ENCODE peak calls at places on chromosome 1, in nine cellular contexts. D is Caki2; T is amniotic stem cell; O is activated CD4-positive, CD25-positive, alpha-beta regulatory T cell; X is HFF-Myc; V is T-helper 17 cell; N is activated CD8-positive, alpha-beta memory T cell treated with anti-CD3 and anti-CD28 coated beads for 1 hour; H is GM23248; S is CD4-positive, alpha-beta memory T cell. U is an unnamed sample.

GRCh38 chr1:110542730-110543129 is 23.8 kb upstream of the KCNA10 start:
- DNase-seq in D (no peak), T (peak; percentile 19), O (no peak), X (peak; percentile 20), V (no peak), N (no peak), H (peak; percentile 67), S (no peak), U (peak; percentile 71)

GRCh38 chr1:4027492-4028138 is 127.5 kb upstream of the C1orf174 start:
- DNase-seq in D (no peak), T (no peak), O (no peak), X (no peak), V (no peak), N (no peak), H (no peak), S (no peak), U (no peak)

GRCh38 chr1:169594391-169594790 is 8.1 kb upstream of the F5 start:
- DNase-seq in D (no peak), T (no peak), O (no peak), X (no peak), V (no peak), N (no peak), H (no peak), S (no peak), U (no peak)

GRCh38 chr1:159817276-159818041 is 9.2 kb upstream of the SLAMF8 start:
- DNase-seq in D (no peak), T (no peak), O (no peak), X (no peak), V (no peak), N (no peak), H (peak; percentile 65), S (no peak), U (peak; percentile 87)

GRCh38 chr1:26790551-26790953 is 2.8 kb downstream of the PIGV start:
- DNase-seq in D (no peak), T (no peak), O (no peak), X (no peak), V (no peak), N (no peak), H (no peak), S (no peak), U (no peak)

GRCh38 chr1:67892451-67893125 is 59.3 kb upstream of the GNG12 start:
- DNase-seq in D (no peak), T (no peak), O (no peak), X (no peak), V (no peak), N (no peak), H (peak; percentile 21), S (no peak), U (no peak)

GRCh38 chr1:47934243-47934805 is 62.9 kb downstream of the TRABD2B start:
- DNase-seq in D (peak; percentile 95), T (no peak), O (no peak), X (no peak), V (no peak), N (no peak), H (peak; percentile 56), S (no peak), U (no peak)

GRCh38 chr1:170755791-170756190 is 91.9 kb downstream of the PRRX1 start:
- DNase-seq in D (no peak), T (no peak), O (no peak), X (no peak), V (no peak), N (no peak), H (no peak), S (no peak), U (no peak)

GRCh38 chr1:67094191-67094590 is 40.2 kb upstream of the SLC35D1 start:
- DNase-seq in D (no peak), T (no peak), O (no peak), X (no peak), V (no peak), N (no peak), H (no peak), S (no peak), U (peak; percentile 49)

GRCh38 chr1:203772836-203773235 is 7.9 kb downstream of the LAX1 start:
- DNase-seq in D (no peak), T (no peak), O (no peak), X (no peak), V (no peak), N (no peak), H (no peak), S (no peak), U (no peak)

GRCh38 chr1:185154912-185155513 is 1.7 kb downstream of the TRMT1L start:
- DNase-seq in D (no peak), T (no peak), O (no peak), X (no peak), V (no peak), N (no peak), H (peak; percentile 53), S (no peak), U (peak; percentile 70)

GRCh38 chr1:70220015-70220414 is 1.2 kb upstream of the SRSF11 start:
- DNase-seq in D (no peak), T (no peak), O (no peak), X (no peak), V (no peak), N (no peak), H (no peak), S (no peak), U (no peak)

GRCh38 chr1:213122514-213122929 is 71.5 kb downstream of the RPS6KC1 start:
- DNase-seq in D (peak; percentile 32), T (peak; percentile 56), O (no peak), X (peak; percentile 35), V (no peak), N (no peak), H (peak; percentile 70), S (peak; percentile 12), U (peak; percentile 62)

GRCh38 chr1:64891440-64891815 is 74.9 kb downstream of the JAK1 start:
- DNase-seq in D (no peak), T (no peak), O (no peak), X (no peak), V (no peak), N (no peak), H (peak; percentile 40), S (no peak), U (no peak)

GRCh38 chr1:97524211-97524610 is 396.6 kb downstream of the DPYD start:
- DNase-seq in D (no peak), T (no peak), O (no peak), X (no peak), V (no peak), N (no peak), H (no peak), S (no peak), U (peak; percentile 1)

GRCh38 chr1:93708734-93709481 is 27.3 kb upstream of the BCAR3 start:
- DNase-seq in D (no peak), T (no peak), O (no peak), X (no peak), V (no peak), N (no peak), H (peak; percentile 45), S (no peak), U (no peak)

U was measured in epithelial cell of esophagus.